ENCODE peak calls at places on chromosomes 7 and 10, in ten cellular contexts. E is astrocyte, F is MCF 10A, G is transverse colon, P is psoas muscle, C is uterus, H is upper lobe of left lung, W is endothelial cell, D is CD14-positive monocyte, Q is adrenal gland. T is an unnamed sample.

GRCh38 chr7:18958627-18959026 is 158.8 kb downstream of the TWIST1 start:
- DNase-seq in P (no peak), C (no peak), D (no peak), Q (no peak), G (no peak), W (no peak), H (no peak), F (peak; percentile 63), E (peak; percentile 81), T (no peak)

GRCh38 chr7:77199008-77199966 is at the start of gene FGL2:
- DNase-seq in C (peak; percentile 36), F (no peak), G (peak; percentile 75), P (peak; percentile 52), E (peak; percentile 35), W (peak; percentile 7), Q (peak; percentile 73), H (peak; percentile 70), D (peak; percentile 53), T (no peak)

GRCh38 chr10:79336739-79337138 is 10.5 kb upstream of the PPIF start:
- DNase-seq in Q (no peak), G (no peak), D (peak; percentile 33), C (no peak), P (no peak), F (no peak), H (no peak), W (no peak), E (no peak), T (no peak)

GRCh38 chr7:157651366-157652160 is 314.8 kb downstream of the DNAJB6 start:
- DNase-seq in W (no peak), H (no peak), C (no peak), G (no peak), P (no peak), Q (no peak), D (peak; percentile 22), F (no peak), E (no peak), T (no peak)

GRCh38 chr7:134767567-134768168 is 11.8 kb upstream of the CALD1 start:
- DNase-seq in G (no peak), C (no peak), E (no peak), F (no peak), Q (no peak), D (no peak), W (no peak), H (no peak), P (no peak), T (no peak)

GRCh38 chr7:133742709-133743538 is 384.2 kb upstream of the LRGUK start:
- DNase-seq in P (no peak), E (no peak), G (no peak), Q (no peak), W (peak; percentile 18), F (peak; percentile 39), C (no peak), D (no peak), H (no peak), T (peak; percentile 4)

GRCh38 chr7:105806592-105807266 is 69.7 kb downstream of the ATXN7L1 start:
- DNase-seq in G (peak; percentile 24), F (peak; percentile 69), H (peak; percentile 38), E (peak; percentile 62), D (peak; percentile 84), Q (peak; percentile 74), W (no peak), C (no peak), P (no peak), T (no peak)

GRCh38 chr10:17872191-17873091 is 63.3 kb downstream of the MRC1 start:
- DNase-seq in C (no peak), F (peak; percentile 45), Q (no peak), P (no peak), W (peak; percentile 37), E (no peak), G (peak; percentile 16), H (no peak), D (no peak), T (no peak)

GRCh38 chr10:55500931-55501559 is 700.0 kb upstream of the PCDH15 start:
- DNase-seq in P (no peak), C (no peak), W (peak; percentile 70), D (no peak), Q (peak; percentile 68), G (no peak), H (no peak), E (peak; percentile 2), F (peak; percentile 53), T (peak; percentile 33)

GRCh38 chr7:78141533-78142281 is 343.1 kb downstream of the PHTF2 start:
- DNase-seq in H (no peak), E (peak; percentile 82), F (no peak), C (no peak), G (no peak), W (no peak), Q (no peak), P (no peak), D (no peak), T (no peak)

GRCh38 chr10:119305860-119306513 is 98.6 kb downstream of the GRK5 start:
- DNase-seq in E (peak; percentile 99), W (no peak), P (peak; percentile 70), G (peak; percentile 72), D (peak; percentile 93), Q (peak; percentile 85), F (peak; percentile 98), C (peak; percentile 96), H (peak; percentile 58), T (no peak)

GRCh38 chr10:2619472-2619871 is 447.9 kb upstream of the PFKP start:
- DNase-seq in W (peak; percentile 41), D (no peak), Q (no peak), G (no peak), C (no peak), F (peak; percentile 47), P (no peak), H (no peak), E (no peak), T (peak; percentile 18)

GRCh38 chr7:101624246-101625000 is 4.7 kb downstream of the MYL10 start:
- DNase-seq in D (no peak), P (no peak), W (no peak), E (no peak), C (no peak), F (no peak), G (no peak), Q (no peak), H (no peak), T (no peak)

GRCh38 chr10:69152002-69152401 is 28.0 kb downstream of the VPS26A start:
- DNase-seq in F (no peak), H (no peak), Q (no peak), C (no peak), E (no peak), G (no peak), P (no peak), W (no peak), D (no peak), T (no peak)

GRCh38 chr10:42951486-42952251 is 125.2 kb upstream of the RET start:
- DNase-seq in P (peak; percentile 42), F (no peak), E (no peak), W (peak; percentile 22), H (no peak), D (no peak), C (no peak), G (no peak), Q (peak; percentile 54), T (no peak)
- TF ChIP-seq CTCF in P (no peak), F (no peak), E (no peak), W (no peak), H (no peak), D (no peak), C (no peak), G (no peak), Q (no peak), T (no peak)

DNA sequence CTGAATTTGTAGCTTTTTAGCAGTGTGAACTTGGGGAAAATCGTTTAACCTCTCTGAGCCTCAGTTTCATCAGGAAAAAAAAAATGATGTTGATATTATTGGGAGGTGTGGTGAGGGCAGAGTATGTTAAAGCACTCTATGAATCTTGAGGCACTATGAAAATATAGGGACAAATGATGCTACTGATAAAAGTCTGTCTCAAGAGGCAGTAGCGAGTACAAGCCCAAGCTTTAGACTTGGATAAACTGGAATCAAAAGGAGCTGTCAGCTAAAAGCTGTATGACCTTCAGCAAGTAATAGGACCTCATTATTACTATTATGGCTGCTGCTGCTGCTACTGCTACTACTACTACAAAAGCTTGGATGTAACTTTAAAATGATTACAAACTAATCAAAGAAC is 8.4 kb downstream of the ZNF277 start:
- DNase-seq in C (no peak), G (no peak), Q (no peak), F (no peak), D (no peak), W (no peak), E (no peak), P (no peak), H (no peak), T (no peak)
- TF ChIP-seq CTCF in C (no peak), G (no peak), Q (no peak), F (no peak), D (no peak), W (no peak), E (no peak), P (no peak), H (no peak), T (no peak)

GRCh38 chr7:98281757-98282652 is 519 bp downstream of the BRI3 start:
- DNase-seq in W (peak; percentile 31), C (peak; percentile 40), H (no peak), P (peak; percentile 62), Q (peak; percentile 68), E (no peak), G (peak; percentile 45), F (peak; percentile 14), D (no peak), T (no peak)

GRCh38 chr7:98283887-98284222 is 2.4 kb downstream of the BRI3 start:
- DNase-seq in P (no peak), F (peak; percentile 36), D (no peak), H (no peak), Q (no peak), W (no peak), C (no peak), G (no peak), E (no peak), T (no peak)

GRCh38 chr7:98280791-98281756 is at the start of gene BRI3:
- DNase-seq in G (peak; percentile 95), P (peak; percentile 95), D (peak; percentile 88), C (peak; percentile 91), W (peak; percentile 91), Q (peak; percentile 97), H (peak; percentile 91), E (peak; percentile 59), F (peak; percentile 90), T (peak; percentile 73)

GRCh38 chr7:98283127-98283886 is 1.8 kb downstream of the BRI3 start:
- DNase-seq in P (peak; percentile 63), Q (peak; percentile 72), H (peak; percentile 89), C (peak; percentile 45), F (peak; percentile 64), G (peak; percentile 63), D (peak; percentile 89), E (peak; percentile 51), W (no peak), T (no peak)

DNA sequence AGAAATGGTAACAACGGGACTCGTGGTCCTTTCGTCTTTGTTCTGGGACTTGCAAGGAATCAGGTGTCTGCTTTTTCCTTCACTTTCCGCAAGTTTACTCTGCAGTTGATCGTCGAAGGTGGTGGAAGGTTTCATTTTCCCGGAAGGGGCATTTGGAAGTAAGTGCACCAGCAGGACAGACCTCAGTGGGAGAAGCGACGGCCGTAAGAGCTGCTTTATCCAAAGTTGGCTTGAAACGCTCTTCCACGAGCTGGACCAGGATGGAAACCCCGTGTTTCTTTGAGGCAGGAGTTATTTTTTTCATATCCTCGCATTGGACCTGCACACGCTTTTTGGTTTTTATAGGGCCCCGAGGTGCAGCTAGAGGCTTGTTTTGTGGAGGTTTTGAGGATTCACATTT is 1.2 kb downstream of the BRI3 start:
- DNase-seq in C (no peak), D (no peak), Q (no peak), F (peak; percentile 45), G (no peak), E (no peak), W (no peak), H (no peak), P (no peak), T (no peak)
- TF ChIP-seq CTCF in C (no peak), D (no peak), Q (no peak), F (no peak), G (no peak), E (no peak), W (no peak), H (no peak), P (no peak), T (no peak)

GRCh38 chr7:73679709-73680108 is 3.5 kb downstream of the DNAJC30 start:
- DNase-seq in H (no peak), E (no peak), W (no peak), C (no peak), P (no peak), F (no peak), Q (no peak), G (no peak), D (no peak), T (no peak)
- TF ChIP-seq CTCF in H (no peak), E (no peak), W (no peak), C (no peak), P (no peak), F (no peak), Q (no peak), G (no peak), D (no peak), T (no peak)

T was measured in neural crest cell.